ENCODE peak calls at places on chromosomes 1 and 21, in six cellular contexts. One of them, this sample, is unnamed.

GRCh38 chr1:235583511-235584001 is 66.0 kb downstream of the GNG4 start:
- DNase-seq in activated T-helper 9 cell treated with anti-CD3 and anti-CD28 coated beads, Interleukin-2, amount 50 U/mL, for 16 hours: no peak
- DNase-seq in stimulated activated CD8-positive, alpha-beta memory T cell treated with anti-CD3 and anti-CD28 coated beads, Interleukin-4, amount 100 ng/mL, for 1 hour: no peak
- DNase-seq in amniotic stem cell: no peak
- DNase-seq in activated CD4-positive, CD25-positive, alpha-beta regulatory T cell treated with anti-CD3 and anti-CD28 coated beads, Interleukin-2, amount 50 U/mL, for 72 hours: no peak
- DNase-seq in germinal center: no peak
- DNase-seq in this sample: no peak

GRCh38 chr1:216293673-216294072 is 129.6 kb downstream of the USH2A start:
- DNase-seq in amniotic stem cell: peak
- DNase-seq in activated CD4-positive, CD25-positive, alpha-beta regulatory T cell treated with anti-CD3 and anti-CD28 coated beads, Interleukin-2, amount 50 U/mL, for 72 hours: no peak
- DNase-seq in germinal center: no peak
- DNase-seq in stimulated activated CD8-positive, alpha-beta memory T cell treated with anti-CD3 and anti-CD28 coated beads, Interleukin-4, amount 100 ng/mL, for 1 hour: no peak
- DNase-seq in activated T-helper 9 cell treated with anti-CD3 and anti-CD28 coated beads, Interleukin-2, amount 50 U/mL, for 16 hours: no peak
- DNase-seq in this sample: no peak

GRCh38 chr1:87279966-87280535 is 48.6 kb upstream of the LMO4 start:
- DNase-seq in germinal center: no peak
- DNase-seq in stimulated activated CD8-positive, alpha-beta memory T cell treated with anti-CD3 and anti-CD28 coated beads, Interleukin-4, amount 100 ng/mL, for 1 hour: no peak
- DNase-seq in activated CD4-positive, CD25-positive, alpha-beta regulatory T cell treated with anti-CD3 and anti-CD28 coated beads, Interleukin-2, amount 50 U/mL, for 72 hours: no peak
- DNase-seq in activated T-helper 9 cell treated with anti-CD3 and anti-CD28 coated beads, Interleukin-2, amount 50 U/mL, for 16 hours: no peak
- DNase-seq in amniotic stem cell: no peak
- DNase-seq in this sample: peak

GRCh38 chr1:46183119-46183842 is 7.0 kb upstream of the P3R3URF start:
- DNase-seq in activated CD4-positive, CD25-positive, alpha-beta regulatory T cell treated with anti-CD3 and anti-CD28 coated beads, Interleukin-2, amount 50 U/mL, for 72 hours: no peak
- DNase-seq in amniotic stem cell: peak
- DNase-seq in activated T-helper 9 cell treated with anti-CD3 and anti-CD28 coated beads, Interleukin-2, amount 50 U/mL, for 16 hours: no peak
- DNase-seq in germinal center: no peak
- DNase-seq in stimulated activated CD8-positive, alpha-beta memory T cell treated with anti-CD3 and anti-CD28 coated beads, Interleukin-4, amount 100 ng/mL, for 1 hour: no peak
- DNase-seq in this sample: no peak

GRCh38 chr1:91098299-91098901 is 76.6 kb upstream of the ZNF644 start:
- DNase-seq in amniotic stem cell: no peak
- DNase-seq in germinal center: no peak
- DNase-seq in activated CD4-positive, CD25-positive, alpha-beta regulatory T cell treated with anti-CD3 and anti-CD28 coated beads, Interleukin-2, amount 50 U/mL, for 72 hours: no peak
- DNase-seq in stimulated activated CD8-positive, alpha-beta memory T cell treated with anti-CD3 and anti-CD28 coated beads, Interleukin-4, amount 100 ng/mL, for 1 hour: no peak
- DNase-seq in activated T-helper 9 cell treated with anti-CD3 and anti-CD28 coated beads, Interleukin-2, amount 50 U/mL, for 16 hours: no peak
- DNase-seq in this sample: no peak

GRCh38 chr1:204191481-204191880 is 4.8 kb downstream of the KISS1 start:
- DNase-seq in germinal center: no peak
- DNase-seq in amniotic stem cell: no peak
- DNase-seq in stimulated activated CD8-positive, alpha-beta memory T cell treated with anti-CD3 and anti-CD28 coated beads, Interleukin-4, amount 100 ng/mL, for 1 hour: no peak
- DNase-seq in activated T-helper 9 cell treated with anti-CD3 and anti-CD28 coated beads, Interleukin-2, amount 50 U/mL, for 16 hours: no peak
- DNase-seq in activated CD4-positive, CD25-positive, alpha-beta regulatory T cell treated with anti-CD3 and anti-CD28 coated beads, Interleukin-2, amount 50 U/mL, for 72 hours: no peak
- DNase-seq in this sample: no peak

GRCh38 chr1:234734864-234735263 is 124.9 kb upstream of the IRF2BP2 start:
- DNase-seq in amniotic stem cell: no peak
- DNase-seq in stimulated activated CD8-positive, alpha-beta memory T cell treated with anti-CD3 and anti-CD28 coated beads, Interleukin-4, amount 100 ng/mL, for 1 hour: no peak
- DNase-seq in germinal center: no peak
- DNase-seq in activated T-helper 9 cell treated with anti-CD3 and anti-CD28 coated beads, Interleukin-2, amount 50 U/mL, for 16 hours: no peak
- DNase-seq in activated CD4-positive, CD25-positive, alpha-beta regulatory T cell treated with anti-CD3 and anti-CD28 coated beads, Interleukin-2, amount 50 U/mL, for 72 hours: no peak
- DNase-seq in this sample: no peak

GRCh38 chr1:77412794-77413530 is 131.1 kb downstream of the AK5 start:
- DNase-seq in amniotic stem cell: no peak
- DNase-seq in germinal center: peak
- DNase-seq in activated CD4-positive, CD25-positive, alpha-beta regulatory T cell treated with anti-CD3 and anti-CD28 coated beads, Interleukin-2, amount 50 U/mL, for 72 hours: no peak
- DNase-seq in stimulated activated CD8-positive, alpha-beta memory T cell treated with anti-CD3 and anti-CD28 coated beads, Interleukin-4, amount 100 ng/mL, for 1 hour: no peak
- DNase-seq in activated T-helper 9 cell treated with anti-CD3 and anti-CD28 coated beads, Interleukin-2, amount 50 U/mL, for 16 hours: no peak
- DNase-seq in this sample: peak

GRCh38 chr1:21825393-21825792 is 13.3 kb downstream of the LDLRAD2 start:
- DNase-seq in amniotic stem cell: no peak
- DNase-seq in stimulated activated CD8-positive, alpha-beta memory T cell treated with anti-CD3 and anti-CD28 coated beads, Interleukin-4, amount 100 ng/mL, for 1 hour: no peak
- DNase-seq in activated CD4-positive, CD25-positive, alpha-beta regulatory T cell treated with anti-CD3 and anti-CD28 coated beads, Interleukin-2, amount 50 U/mL, for 72 hours: no peak
- DNase-seq in germinal center: no peak
- DNase-seq in activated T-helper 9 cell treated with anti-CD3 and anti-CD28 coated beads, Interleukin-2, amount 50 U/mL, for 16 hours: no peak
- DNase-seq in this sample: no peak

GRCh38 chr1:211680752-211681327 is 5.4 kb upstream of the NEK2 start:
- DNase-seq in stimulated activated CD8-positive, alpha-beta memory T cell treated with anti-CD3 and anti-CD28 coated beads, Interleukin-4, amount 100 ng/mL, for 1 hour: peak
- DNase-seq in activated T-helper 9 cell treated with anti-CD3 and anti-CD28 coated beads, Interleukin-2, amount 50 U/mL, for 16 hours: peak
- DNase-seq in activated CD4-positive, CD25-positive, alpha-beta regulatory T cell treated with anti-CD3 and anti-CD28 coated beads, Interleukin-2, amount 50 U/mL, for 72 hours: peak
- DNase-seq in germinal center: peak
- DNase-seq in amniotic stem cell: peak
- DNase-seq in this sample: peak

GRCh38 chr1:66546045-66546810 is 12.3 kb downstream of the SGIP1 start:
- DNase-seq in stimulated activated CD8-positive, alpha-beta memory T cell treated with anti-CD3 and anti-CD28 coated beads, Interleukin-4, amount 100 ng/mL, for 1 hour: no peak
- DNase-seq in activated T-helper 9 cell treated with anti-CD3 and anti-CD28 coated beads, Interleukin-2, amount 50 U/mL, for 16 hours: no peak
- DNase-seq in activated CD4-positive, CD25-positive, alpha-beta regulatory T cell treated with anti-CD3 and anti-CD28 coated beads, Interleukin-2, amount 50 U/mL, for 72 hours: no peak
- DNase-seq in germinal center: no peak
- DNase-seq in amniotic stem cell: no peak
- DNase-seq in this sample: no peak

GRCh38 chr1:21927531-21928237 is 9.4 kb downstream of the HSPG2 start:
- DNase-seq in amniotic stem cell: no peak
- DNase-seq in activated CD4-positive, CD25-positive, alpha-beta regulatory T cell treated with anti-CD3 and anti-CD28 coated beads, Interleukin-2, amount 50 U/mL, for 72 hours: no peak
- DNase-seq in germinal center: no peak
- DNase-seq in stimulated activated CD8-positive, alpha-beta memory T cell treated with anti-CD3 and anti-CD28 coated beads, Interleukin-4, amount 100 ng/mL, for 1 hour: no peak
- DNase-seq in activated T-helper 9 cell treated with anti-CD3 and anti-CD28 coated beads, Interleukin-2, amount 50 U/mL, for 16 hours: no peak
- DNase-seq in this sample: no peak

GRCh38 chr1:63705058-63705457 is 68.8 kb upstream of the ROR1 start:
- DNase-seq in activated CD4-positive, CD25-positive, alpha-beta regulatory T cell treated with anti-CD3 and anti-CD28 coated beads, Interleukin-2, amount 50 U/mL, for 72 hours: no peak
- DNase-seq in stimulated activated CD8-positive, alpha-beta memory T cell treated with anti-CD3 and anti-CD28 coated beads, Interleukin-4, amount 100 ng/mL, for 1 hour: no peak
- DNase-seq in amniotic stem cell: no peak
- DNase-seq in activated T-helper 9 cell treated with anti-CD3 and anti-CD28 coated beads, Interleukin-2, amount 50 U/mL, for 16 hours: no peak
- DNase-seq in germinal center: no peak
- DNase-seq in this sample: no peak

GRCh38 chr1:200836213-200836612 is 36.6 kb upstream of the GPR25 start:
- DNase-seq in activated T-helper 9 cell treated with anti-CD3 and anti-CD28 coated beads, Interleukin-2, amount 50 U/mL, for 16 hours: no peak
- DNase-seq in amniotic stem cell: no peak
- DNase-seq in activated CD4-positive, CD25-positive, alpha-beta regulatory T cell treated with anti-CD3 and anti-CD28 coated beads, Interleukin-2, amount 50 U/mL, for 72 hours: no peak
- DNase-seq in stimulated activated CD8-positive, alpha-beta memory T cell treated with anti-CD3 and anti-CD28 coated beads, Interleukin-4, amount 100 ng/mL, for 1 hour: no peak
- DNase-seq in germinal center: no peak
- DNase-seq in this sample: no peak

GRCh38 chr1:31573261-31573660 is 3.1 kb upstream of the TINAGL1 start:
- DNase-seq in stimulated activated CD8-positive, alpha-beta memory T cell treated with anti-CD3 and anti-CD28 coated beads, Interleukin-4, amount 100 ng/mL, for 1 hour: no peak
- DNase-seq in activated T-helper 9 cell treated with anti-CD3 and anti-CD28 coated beads, Interleukin-2, amount 50 U/mL, for 16 hours: no peak
- DNase-seq in amniotic stem cell: no peak
- DNase-seq in activated CD4-positive, CD25-positive, alpha-beta regulatory T cell treated with anti-CD3 and anti-CD28 coated beads, Interleukin-2, amount 50 U/mL, for 72 hours: no peak
- DNase-seq in germinal center: no peak
- DNase-seq in this sample: no peak

GRCh38 chr1:63612564-63612963 is 19.4 kb downstream of the PGM1 start:
- DNase-seq in stimulated activated CD8-positive, alpha-beta memory T cell treated with anti-CD3 and anti-CD28 coated beads, Interleukin-4, amount 100 ng/mL, for 1 hour: no peak
- DNase-seq in germinal center: no peak
- DNase-seq in amniotic stem cell: no peak
- DNase-seq in activated CD4-positive, CD25-positive, alpha-beta regulatory T cell treated with anti-CD3 and anti-CD28 coated beads, Interleukin-2, amount 50 U/mL, for 72 hours: no peak
- DNase-seq in activated T-helper 9 cell treated with anti-CD3 and anti-CD28 coated beads, Interleukin-2, amount 50 U/mL, for 16 hours: no peak
- DNase-seq in this sample: no peak

GRCh38 chr1:10424651-10425050 is 5.6 kb upstream of the CENPS start:
- DNase-seq in stimulated activated CD8-positive, alpha-beta memory T cell treated with anti-CD3 and anti-CD28 coated beads, Interleukin-4, amount 100 ng/mL, for 1 hour: no peak
- DNase-seq in amniotic stem cell: no peak
- DNase-seq in germinal center: no peak
- DNase-seq in activated T-helper 9 cell treated with anti-CD3 and anti-CD28 coated beads, Interleukin-2, amount 50 U/mL, for 16 hours: no peak
- DNase-seq in activated CD4-positive, CD25-positive, alpha-beta regulatory T cell treated with anti-CD3 and anti-CD28 coated beads, Interleukin-2, amount 50 U/mL, for 72 hours: no peak
- DNase-seq in this sample: no peak

GRCh38 chr1:155983191-155984023 is 5.1 kb upstream of the ARHGEF2 start:
- DNase-seq in stimulated activated CD8-positive, alpha-beta memory T cell treated with anti-CD3 and anti-CD28 coated beads, Interleukin-4, amount 100 ng/mL, for 1 hour: no peak
- DNase-seq in amniotic stem cell: peak
- DNase-seq in germinal center: peak
- DNase-seq in activated CD4-positive, CD25-positive, alpha-beta regulatory T cell treated with anti-CD3 and anti-CD28 coated beads, Interleukin-2, amount 50 U/mL, for 72 hours: no peak
- DNase-seq in activated T-helper 9 cell treated with anti-CD3 and anti-CD28 coated beads, Interleukin-2, amount 50 U/mL, for 16 hours: no peak
- DNase-seq in this sample: peak

GRCh38 chr1:56551691-56552090 is 27.7 kb downstream of the PLPP3 start:
- DNase-seq in amniotic stem cell: no peak
- DNase-seq in germinal center: no peak
- DNase-seq in activated CD4-positive, CD25-positive, alpha-beta regulatory T cell treated with anti-CD3 and anti-CD28 coated beads, Interleukin-2, amount 50 U/mL, for 72 hours: no peak
- DNase-seq in stimulated activated CD8-positive, alpha-beta memory T cell treated with anti-CD3 and anti-CD28 coated beads, Interleukin-4, amount 100 ng/mL, for 1 hour: no peak
- DNase-seq in activated T-helper 9 cell treated with anti-CD3 and anti-CD28 coated beads, Interleukin-2, amount 50 U/mL, for 16 hours: no peak
- DNase-seq in this sample: no peak

GRCh38 chr1:24152631-24153494 is 9.9 kb upstream of the IL22RA1 start:
- DNase-seq in activated CD4-positive, CD25-positive, alpha-beta regulatory T cell treated with anti-CD3 and anti-CD28 coated beads, Interleukin-2, amount 50 U/mL, for 72 hours: no peak
- DNase-seq in germinal center: no peak
- DNase-seq in activated T-helper 9 cell treated with anti-CD3 and anti-CD28 coated beads, Interleukin-2, amount 50 U/mL, for 16 hours: no peak
- DNase-seq in amniotic stem cell: no peak
- DNase-seq in stimulated activated CD8-positive, alpha-beta memory T cell treated with anti-CD3 and anti-CD28 coated beads, Interleukin-4, amount 100 ng/mL, for 1 hour: no peak
- DNase-seq in this sample: no peak

GRCh38 chr1:18396247-18396646 is 84.5 kb upstream of the KLHDC7A start:
- DNase-seq in activated CD4-positive, CD25-positive, alpha-beta regulatory T cell treated with anti-CD3 and anti-CD28 coated beads, Interleukin-2, amount 50 U/mL, for 72 hours: no peak
- DNase-seq in stimulated activated CD8-positive, alpha-beta memory T cell treated with anti-CD3 and anti-CD28 coated beads, Interleukin-4, amount 100 ng/mL, for 1 hour: no peak
- DNase-seq in amniotic stem cell: no peak
- DNase-seq in activated T-helper 9 cell treated with anti-CD3 and anti-CD28 coated beads, Interleukin-2, amount 50 U/mL, for 16 hours: no peak
- DNase-seq in germinal center: no peak
- DNase-seq in this sample: no peak

GRCh38 chr21:32022141-32022540 is 149.3 kb downstream of the HUNK start:
- DNase-seq in germinal center: no peak
- DNase-seq in amniotic stem cell: no peak
- DNase-seq in activated T-helper 9 cell treated with anti-CD3 and anti-CD28 coated beads, Interleukin-2, amount 50 U/mL, for 16 hours: no peak
- DNase-seq in stimulated activated CD8-positive, alpha-beta memory T cell treated with anti-CD3 and anti-CD28 coated beads, Interleukin-4, amount 100 ng/mL, for 1 hour: no peak
- DNase-seq in activated CD4-positive, CD25-positive, alpha-beta regulatory T cell treated with anti-CD3 and anti-CD28 coated beads, Interleukin-2, amount 50 U/mL, for 72 hours: no peak
- DNase-seq in this sample: no peak

GRCh38 chr1:63821650-63822049 is 47.8 kb downstream of the ROR1 start:
- DNase-seq in germinal center: no peak
- DNase-seq in amniotic stem cell: no peak
- DNase-seq in activated CD4-positive, CD25-positive, alpha-beta regulatory T cell treated with anti-CD3 and anti-CD28 coated beads, Interleukin-2, amount 50 U/mL, for 72 hours: no peak
- DNase-seq in stimulated activated CD8-positive, alpha-beta memory T cell treated with anti-CD3 and anti-CD28 coated beads, Interleukin-4, amount 100 ng/mL, for 1 hour: no peak
- DNase-seq in activated T-helper 9 cell treated with anti-CD3 and anti-CD28 coated beads, Interleukin-2, amount 50 U/mL, for 16 hours: no peak
- DNase-seq in this sample: no peak

GRCh38 chr1:180609643-180610555 is 21.9 kb upstream of the XPR1 start:
- DNase-seq in amniotic stem cell: no peak
- DNase-seq in activated T-helper 9 cell treated with anti-CD3 and anti-CD28 coated beads, Interleukin-2, amount 50 U/mL, for 16 hours: no peak
- DNase-seq in germinal center: no peak
- DNase-seq in stimulated activated CD8-positive, alpha-beta memory T cell treated with anti-CD3 and anti-CD28 coated beads, Interleukin-4, amount 100 ng/mL, for 1 hour: no peak
- DNase-seq in activated CD4-positive, CD25-positive, alpha-beta regulatory T cell treated with anti-CD3 and anti-CD28 coated beads, Interleukin-2, amount 50 U/mL, for 72 hours: no peak
- DNase-seq in this sample: no peak

GRCh38 chr1:27966402-27967105 is 6.8 kb downstream of the XKR8 start:
- DNase-seq in germinal center: no peak
- DNase-seq in activated CD4-positive, CD25-positive, alpha-beta regulatory T cell treated with anti-CD3 and anti-CD28 coated beads, Interleukin-2, amount 50 U/mL, for 72 hours: no peak
- DNase-seq in activated T-helper 9 cell treated with anti-CD3 and anti-CD28 coated beads, Interleukin-2, amount 50 U/mL, for 16 hours: no peak
- DNase-seq in amniotic stem cell: no peak
- DNase-seq in stimulated activated CD8-positive, alpha-beta memory T cell treated with anti-CD3 and anti-CD28 coated beads, Interleukin-4, amount 100 ng/mL, for 1 hour: no peak
- DNase-seq in this sample: no peak

GRCh38 chr1:99740141-99740540 is 26.3 kb downstream of the FRRS1 start:
- DNase-seq in germinal center: no peak
- DNase-seq in amniotic stem cell: no peak
- DNase-seq in activated T-helper 9 cell treated with anti-CD3 and anti-CD28 coated beads, Interleukin-2, amount 50 U/mL, for 16 hours: no peak
- DNase-seq in stimulated activated CD8-positive, alpha-beta memory T cell treated with anti-CD3 and anti-CD28 coated beads, Interleukin-4, amount 100 ng/mL, for 1 hour: no peak
- DNase-seq in activated CD4-positive, CD25-positive, alpha-beta regulatory T cell treated with anti-CD3 and anti-CD28 coated beads, Interleukin-2, amount 50 U/mL, for 72 hours: no peak
- DNase-seq in this sample: no peak